ENCODE peak calls at places on chromosomes 6 and 20, in nine cellular contexts. Z, Q, P, R, I, E, N, F and B are unnamed samples.
A peak's percentile ranks its signal among the peaks of the same experiment; 100 is the strongest.

GRCh38 chr6:43669050-43669921 is 18.3 kb downstream of the MRPS18A start:
- DNase-seq in Z (peak; percentile 45), Q (no peak), P (no peak), R (peak; percentile 47), I (peak; percentile 44), E (peak; percentile 40), N (no peak), F (peak; percentile 86), B (no peak)

GRCh38 chr6:68296126-68296525 is 339.0 kb upstream of the ADGRB3 start:
- DNase-seq in Z (no peak), Q (no peak), P (no peak), R (no peak), I (no peak), E (no peak), N (no peak), F (no peak), B (no peak)

GRCh38 chr6:166411271-166411670 is 28.5 kb upstream of the MPC1 start:
- DNase-seq in Z (no peak), Q (no peak), P (no peak), R (no peak), I (no peak), E (no peak), N (no peak), F (no peak), B (no peak)

GRCh38 chr20:34709836-34710567 is 5.9 kb downstream of the TP53INP2 start:
- DNase-seq in Z (peak; percentile 77), Q (no peak), P (peak; percentile 52), R (peak; percentile 83), I (peak; percentile 56), E (peak; percentile 45), N (no peak), F (peak; percentile 87), B (peak; percentile 91)

GRCh38 chr6:136706431-136706830 is 85.8 kb downstream of the MAP3K5 start:
- DNase-seq in Z (no peak), Q (no peak), P (no peak), R (no peak), I (no peak), E (no peak), N (no peak), F (no peak), B (no peak)

GRCh38 chr6:47308674-47309325 is 905 bp downstream of the TNFRSF21 start:
- DNase-seq in Z (peak; percentile 27), Q (no peak), P (no peak), R (peak; percentile 29), I (peak; percentile 18), E (no peak), N (peak; percentile 29), F (peak; percentile 67), B (peak; percentile 75)

GRCh38 chr6:41648921-41649320 is 10.7 kb downstream of the MDFI start:
- DNase-seq in Z (no peak), Q (no peak), P (no peak), R (no peak), I (no peak), E (no peak), N (no peak), F (no peak), B (no peak)

GRCh38 chr20:23152902-23153301 is 66.8 kb upstream of the CD93 start:
- DNase-seq in Z (no peak), Q (no peak), P (no peak), R (no peak), I (no peak), E (no peak), N (no peak), F (no peak), B (no peak)

GRCh38 chr20:62728028-62728780 is 19.6 kb downstream of the NTSR1 start:
- DNase-seq in Z (no peak), Q (no peak), P (no peak), R (no peak), I (no peak), E (no peak), N (no peak), F (peak; percentile 60), B (peak; percentile 73)

GRCh38 chr6:15268130-15268908 is 22.4 kb downstream of the JARID2 start:
- DNase-seq in Z (no peak), Q (no peak), P (no peak), R (no peak), I (no peak), E (no peak), N (no peak), F (no peak), B (no peak)

GRCh38 chr20:19743650-19744015 is 14.4 kb upstream of the RIN2 start:
- DNase-seq in Z (no peak), Q (no peak), P (no peak), R (no peak), I (no peak), E (no peak), N (no peak), F (no peak), B (no peak)

GRCh38 chr6:7914991-7915789 is 4.6 kb upstream of the TXNDC5 start:
- DNase-seq in Z (peak; percentile 39), Q (peak; percentile 77), P (no peak), R (no peak), I (no peak), E (no peak), N (no peak), F (peak; percentile 76), B (peak; percentile 81)

GRCh38 chr20:49983123-49983847 is 505 bp downstream of the SNAI1 start:
- DNase-seq in Z (no peak), Q (no peak), P (no peak), R (no peak), I (no peak), E (no peak), N (no peak), F (no peak), B (no peak)
- TF ChIP-seq POLR2A in Z (no peak), Q (no peak), P (no peak), R (no peak), I (no peak), E (no peak), N (no peak), F (no peak), B (no peak)

GRCh38 chr6:37818536-37819176 is 871 bp upstream of the ZFAND3 start:
- DNase-seq in Z (peak; percentile 99), Q (peak; percentile 95), P (peak; percentile 84), R (peak; percentile 98), I (peak; percentile 95), E (peak; percentile 83), N (peak; percentile 95), F (peak; percentile 99), B (peak; percentile 99)
- TF ChIP-seq POLR2A in Z (peak; percentile 97), Q (peak; percentile 34), P (peak; percentile 95), R (no peak), I (peak; percentile 94), E (peak; percentile 15), N (peak; percentile 82), F (peak; percentile 79), B (peak; percentile 25)

DNA sequence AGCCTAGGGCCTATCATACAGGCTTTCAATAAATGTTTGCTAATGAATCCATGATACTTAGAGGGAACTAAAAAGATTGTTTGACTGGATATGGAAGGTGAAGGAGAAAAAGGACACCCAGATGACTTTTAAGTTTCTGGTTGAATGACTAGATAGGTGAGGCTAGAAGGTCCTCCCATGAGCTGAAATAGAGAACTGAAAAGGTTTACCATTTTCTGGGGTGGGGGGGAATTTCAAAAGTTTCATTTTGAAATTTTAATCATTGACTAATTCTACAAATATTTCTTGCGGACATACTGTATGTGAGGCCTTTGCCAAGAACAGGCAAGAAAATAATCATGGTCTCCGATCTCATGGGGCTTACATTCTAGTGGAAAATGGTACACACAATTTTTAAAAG is 17.9 kb upstream of the ZBTB2 start:
- DNase-seq in Z (no peak), Q (no peak), P (no peak), R (no peak), I (no peak), E (no peak), N (no peak), F (no peak), B (no peak)
- TF ChIP-seq POLR2A in Z (no peak), Q (no peak), P (no peak), R (no peak), I (no peak), E (no peak), N (no peak), F (no peak), B (no peak)

GRCh38 chr20:45971425-45971674 is 653 bp downstream of the ZNF335 start:
- DNase-seq in Z (no peak), Q (no peak), P (peak; percentile 58), R (no peak), I (no peak), E (no peak), N (no peak), F (no peak), B (no peak)

GRCh38 chr20:45972500-45973183 is 639 bp upstream of the ZNF335 start:
- DNase-seq in Z (no peak), Q (no peak), P (peak; percentile 92), R (no peak), I (no peak), E (no peak), N (no peak), F (peak; percentile 65), B (peak; percentile 97)

GRCh38 chr20:45970646-45971424 is 1.2 kb downstream of the ZNF335 start:
- DNase-seq in Z (peak; percentile 33), Q (no peak), P (no peak), R (peak; percentile 30), I (peak; percentile 50), E (no peak), N (no peak), F (no peak), B (peak; percentile 93)

GRCh38 chr20:45969712-45970634 is 2.0 kb downstream of the ZNF335 start:
- DNase-seq in Z (peak; percentile 37), Q (no peak), P (no peak), R (no peak), I (no peak), E (no peak), N (peak; percentile 76), F (peak; percentile 57), B (peak; percentile 75)

GRCh38 chr20:45971675-45972499 is at the start of gene ZNF335:
- DNase-seq in Z (peak; percentile 94), Q (peak; percentile 92), P (peak; percentile 97), R (peak; percentile 95), I (peak; percentile 95), E (peak; percentile 91), N (peak; percentile 98), F (peak; percentile 98), B (peak; percentile 99)
- TF ChIP-seq POLR2A in Z (peak; percentile 86), Q (peak; percentile 22), P (peak; percentile 81), R (no peak), I (peak; percentile 84), E (peak; percentile 79), N (peak; percentile 53), F (peak; percentile 49), B (peak; percentile 55)

DNA sequence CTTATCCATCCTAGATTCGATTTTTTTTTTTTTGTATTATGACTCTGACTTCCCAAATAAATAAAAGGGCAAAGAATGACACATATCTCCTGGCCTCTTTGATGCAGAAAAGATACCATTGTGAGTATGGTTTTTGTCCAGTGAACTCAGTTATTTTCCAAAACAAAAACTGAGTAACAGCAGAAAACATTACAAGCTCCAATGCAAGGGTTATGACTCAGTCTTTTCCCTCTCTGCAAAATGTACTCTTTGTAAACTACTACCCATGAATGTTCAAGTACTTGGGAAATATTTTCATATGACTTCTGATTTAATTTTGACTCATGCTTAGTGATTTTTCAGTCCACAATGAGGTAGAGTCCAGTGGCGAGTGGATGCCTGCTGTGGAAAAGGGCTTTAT is 355.3 kb downstream of the RNF144B start:
- DNase-seq in Z (no peak), Q (no peak), P (no peak), R (no peak), I (no peak), E (no peak), N (no peak), F (no peak), B (no peak)
- TF ChIP-seq POLR2A in Z (no peak), Q (no peak), P (no peak), R (no peak), I (no peak), E (no peak), N (no peak), F (no peak), B (no peak)

GRCh38 chr6:52263709-52264320 is 19.5 kb upstream of the IL17F start:
- DNase-seq in Z (peak; percentile 57), Q (peak; percentile 44), P (peak; percentile 32), R (peak; percentile 62), I (peak; percentile 60), E (peak; percentile 35), N (peak; percentile 51), F (no peak), B (peak; percentile 88)
- TF ChIP-seq POLR2A in Z (no peak), Q (no peak), P (no peak), R (no peak), I (no peak), E (no peak), N (no peak), F (no peak), B (no peak)